ENCODE peak calls at places on chromosome 4, in ten cellular contexts. W is tibial nerve, M is vagina, Q is stomach, H is Peyer's patch, Y is K562, A is astrocyte of the spinal cord, C is tibial artery, J is fibroblast of mammary gland, K is GM23248. G is an unnamed sample.

GRCh38 chr4:118682928-118683327 is 2.3 kb upstream of the METTL14 start:
- DNase-seq in W (no peak), Y (peak), K (peak), C (no peak), A (peak), H (no peak), J (peak), Q (no peak), M (no peak), G (no peak)

GRCh38 chr4:104964387-104965175 is 182.1 kb upstream of the TET2 start:
- DNase-seq in Q (no peak), K (no peak), M (no peak), A (no peak), Y (no peak), J (no peak), C (no peak), H (no peak), W (no peak), G (no peak)

GRCh38 chr4:123477804-123478209 is 81.2 kb downstream of the SPRY1 start:
- DNase-seq in J (peak), M (no peak), C (no peak), K (peak), Y (no peak), Q (no peak), H (peak), W (peak), A (peak), G (no peak)

GRCh38 chr4:71251266-71251665 is 87.6 kb upstream of the SLC4A4 start:
- DNase-seq in Q (no peak), K (peak), J (no peak), C (no peak), A (no peak), W (no peak), H (no peak), M (no peak), Y (no peak), G (no peak)

GRCh38 chr4:110132822-110133719 is 65.3 kb downstream of the ELOVL6 start:
- DNase-seq in C (no peak), Q (no peak), Y (no peak), H (no peak), J (no peak), W (no peak), M (no peak), A (no peak), K (no peak), G (no peak)

GRCh38 chr4:148716361-148717063 is 274.3 kb upstream of the NR3C2 start:
- DNase-seq in J (no peak), M (no peak), Y (no peak), H (no peak), K (no peak), C (no peak), W (no peak), Q (no peak), A (no peak), G (no peak)

GRCh38 chr4:76434901-76435688 is at the start of gene SHROOM3:
- DNase-seq in W (no peak), J (no peak), H (no peak), M (no peak), C (no peak), Y (no peak), A (peak), Q (no peak), K (peak), G (no peak)

GRCh38 chr4:44522761-44523445 is 74.3 kb upstream of the KCTD8 start:
- DNase-seq in Q (no peak), M (no peak), C (no peak), H (no peak), W (no peak), A (no peak), J (no peak), Y (no peak), K (no peak), G (no peak)

GRCh38 chr4:159055851-159056250 is 47.0 kb upstream of the RAPGEF2 start:
- DNase-seq in Q (no peak), J (no peak), K (no peak), Y (no peak), W (no peak), M (no peak), H (no peak), C (no peak), A (no peak), G (no peak)

GRCh38 chr4:19999331-19999730 is 252.4 kb upstream of the SLIT2 start:
- DNase-seq in Q (no peak), A (no peak), W (no peak), H (no peak), M (no peak), C (no peak), Y (no peak), J (no peak), K (no peak), G (no peak)

GRCh38 chr4:185311113-185311888 is 84.4 kb downstream of the LRP2BP start:
- DNase-seq in J (no peak), A (no peak), M (no peak), H (no peak), C (no peak), K (no peak), Y (no peak), Q (no peak), W (no peak), G (no peak)

GRCh38 chr4:18291313-18291712 is 269.8 kb upstream of the LCORL start:
- DNase-seq in H (no peak), Q (no peak), W (no peak), A (no peak), M (no peak), C (no peak), K (no peak), J (no peak), Y (no peak), G (no peak)

GRCh38 chr4:98746936-98747658 is 88.7 kb upstream of the TSPAN5 start:
- DNase-seq in A (no peak), W (no peak), Y (peak), C (no peak), H (no peak), M (no peak), J (no peak), K (no peak), Q (no peak), G (no peak)

GRCh38 chr4:176883681-176884418 is 91.1 kb upstream of the VEGFC start:
- DNase-seq in Y (no peak), H (no peak), Q (no peak), C (no peak), M (no peak), K (peak), J (peak), A (peak), W (no peak), G (no peak)

GRCh38 chr4:40357738-40358137 is 22.6 kb downstream of the CHRNA9 start:
- DNase-seq in J (no peak), A (no peak), C (no peak), Q (no peak), W (no peak), K (no peak), H (no peak), Y (no peak), M (no peak), G (no peak)

GRCh38 chr4:40349561-40350198 is 14.5 kb downstream of the CHRNA9 start:
- DNase-seq in Q (no peak), Y (no peak), H (no peak), M (no peak), K (peak), A (peak), C (no peak), W (no peak), J (peak), G (no peak)

GRCh38 chr4:74659576-74660411 is 134.5 kb downstream of the BTC start:
- DNase-seq in W (no peak), K (peak), M (no peak), H (no peak), J (peak), C (no peak), Q (no peak), A (peak), Y (peak), G (peak)

GRCh38 chr4:66577922-66578321 is 907.6 kb upstream of the EPHA5 start:
- DNase-seq in W (no peak), M (no peak), A (no peak), Q (no peak), Y (no peak), H (no peak), C (no peak), K (no peak), J (no peak), G (no peak)

GRCh38 chr4:121094297-121094966 is 22.1 kb upstream of the NDNF start:
- DNase-seq in H (no peak), K (no peak), C (no peak), A (no peak), M (no peak), J (no peak), Q (no peak), Y (no peak), W (no peak), G (no peak)

GRCh38 chr4:14445882-14446281 is 556.4 kb upstream of the CPEB2 start:
- DNase-seq in Q (no peak), Y (no peak), W (no peak), M (no peak), A (peak), K (no peak), J (peak), H (no peak), C (no peak), G (no peak)
- H3K4me3 ChIP-seq in Q (no peak), Y (no peak), W (no peak), M (no peak), A (no peak), K (no peak), J (no peak), H (no peak), C (no peak), G (no peak)

DNA sequence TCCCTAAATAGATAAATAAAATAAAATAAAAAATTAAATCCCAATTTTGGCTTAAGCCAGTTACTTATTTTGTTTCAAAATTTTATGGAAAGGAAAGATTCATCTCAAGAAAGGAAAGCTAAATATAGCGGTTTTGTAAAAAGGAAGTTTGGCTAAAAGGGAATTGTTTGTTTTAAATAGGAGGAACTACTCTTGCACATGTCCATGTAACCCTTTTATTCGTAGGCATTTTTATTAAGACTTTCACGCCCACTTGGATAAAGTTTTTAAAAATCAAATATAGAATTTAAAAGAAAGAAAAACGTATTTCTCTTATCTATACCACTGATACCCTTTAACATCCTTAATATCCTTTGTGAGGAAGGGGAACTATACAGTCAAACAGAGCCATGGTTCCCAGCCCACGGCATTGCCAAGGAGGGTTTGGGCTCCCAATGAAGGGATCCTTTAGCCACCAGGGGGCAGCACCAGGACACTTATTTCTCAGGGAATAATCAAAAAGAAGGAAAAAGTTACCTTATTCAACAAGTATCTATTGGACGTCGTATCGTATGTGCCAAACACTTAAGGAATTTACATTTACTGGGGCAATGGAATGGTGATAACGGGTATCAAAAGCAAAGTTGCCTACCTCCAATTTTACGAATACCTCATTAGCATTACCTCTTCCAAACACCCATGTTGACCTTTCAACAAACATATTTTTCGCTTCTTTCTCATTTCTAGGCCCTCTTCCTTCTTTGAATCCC is 27.7 kb downstream of the CDKN2AIP start:
- DNase-seq in W (peak), K (peak), Y (peak), H (peak), M (no peak), Q (peak), C (peak), J (peak), A (peak), G (peak)
- H3K4me3 ChIP-seq in W (no peak), K (no peak), Y (no peak), H (no peak), M (no peak), Q (no peak), C (peak), J (no peak), A (no peak), G (no peak)

GRCh38 chr4:139633195-139633594 is 32.4 kb upstream of the MGST2 start:
- DNase-seq in K (no peak), W (no peak), Q (no peak), H (no peak), J (no peak), Y (no peak), M (no peak), C (no peak), A (no peak), G (no peak)
- H3K4me3 ChIP-seq in K (no peak), W (no peak), Q (peak), H (no peak), J (no peak), Y (no peak), M (peak), C (peak), A (no peak), G (no peak)

GRCh38 chr4:88535090-88535755 is 11.6 kb upstream of the PYURF start:
- DNase-seq in Q (no peak), M (no peak), K (no peak), Y (no peak), A (no peak), J (no peak), H (no peak), W (no peak), C (no peak), G (no peak)
- H3K4me3 ChIP-seq in Q (no peak), M (no peak), K (peak), Y (no peak), A (no peak), J (no peak), H (no peak), W (no peak), C (no peak), G (no peak)